ENCODE peak calls at places on chromosome 21, in eight cellular contexts. O is HTR-8/SVneo; V is activated CD4-positive, alpha-beta T cell treated with anti-CD3 and anti-CD28 coated beads, Interleukin-2, amount 50 U/mL, for 24 hours; B is HCEC 1CT; A is WTC11; J is fibroblast of mammary gland; G is stomach; X is activated naive CD4-positive, alpha-beta T cell treated with Interleukin-2 at 50 U/mL for 16 hours. D is an unnamed sample.

GRCh38 chr21:42760361-42760970 is 107.0 kb downstream of the PDE9A start:
- DNase-seq in O (no peak), V (no peak), B (no peak), A (no peak), J (no peak), G (no peak), X (no peak), D (no peak)

GRCh38 chr21:45364464-45365185 is 40.3 kb upstream of the COL18A1 start:
- DNase-seq in O (no peak), V (no peak), B (peak), A (no peak), J (peak), G (no peak), X (no peak), D (peak)

GRCh38 chr21:36044056-36044455 is 16.3 kb downstream of the SETD4 start:
- DNase-seq in O (no peak), V (no peak), B (no peak), A (no peak), J (no peak), G (no peak), X (no peak), D (no peak)

GRCh38 chr21:34815831-34816700 is 147.3 kb downstream of the CLIC6 start:
- DNase-seq in O (no peak), V (no peak), B (no peak), A (no peak), J (no peak), G (no peak), X (no peak), D (no peak)

GRCh38 chr21:39673736-39674135 is 61.0 kb downstream of the B3GALT5 start:
- DNase-seq in O (no peak), V (no peak), B (no peak), A (no peak), J (no peak), G (no peak), X (no peak), D (no peak)

GRCh38 chr21:25999935-26000582 is 170.5 kb downstream of the APP start:
- DNase-seq in O (no peak), V (no peak), B (no peak), A (no peak), J (no peak), G (no peak), X (peak), D (no peak)

GRCh38 chr21:33762798-33763572 is 120.7 kb downstream of the ITSN1 start:
- DNase-seq in O (peak), V (no peak), B (no peak), A (no peak), J (peak), G (no peak), X (no peak), D (peak)

GRCh38 chr21:36388835-36389234 is 3.6 kb downstream of the CHAF1B start:
- DNase-seq in O (peak), V (no peak), B (peak), A (peak), J (no peak), G (no peak), X (no peak), D (peak)

GRCh38 chr21:42654179-42654912 is 925 bp downstream of the PDE9A start:
- DNase-seq in O (peak), V (no peak), B (no peak), A (no peak), J (no peak), G (no peak), X (no peak), D (no peak)

GRCh38 chr21:32886339-32886738 is 114.8 kb upstream of the PAXBP1 start:
- DNase-seq in O (no peak), V (no peak), B (no peak), A (no peak), J (peak), G (no peak), X (peak), D (no peak)

GRCh38 chr21:29261555-29262540 is 36.9 kb upstream of the BACH1 start:
- DNase-seq in O (peak), V (no peak), B (no peak), A (no peak), J (no peak), G (no peak), X (no peak), D (no peak)

GRCh38 chr21:40886931-40887330 is 40.0 kb upstream of the DSCAM start:
- DNase-seq in O (no peak), V (no peak), B (no peak), A (no peak), J (no peak), G (no peak), X (no peak), D (no peak)

GRCh38 chr21:36485476-36485875 is 5.6 kb upstream of the CLDN14 start:
- DNase-seq in O (no peak), V (no peak), B (no peak), A (no peak), J (no peak), G (no peak), X (no peak), D (no peak)

GRCh38 chr21:41542727-41543126 is 34.8 kb upstream of the TMPRSS2 start:
- DNase-seq in O (no peak), V (no peak), B (no peak), A (no peak), J (no peak), G (no peak), X (no peak), D (no peak)

GRCh38 chr21:36698160-36699025 is 522 bp upstream of the SIM2 start:
- DNase-seq in O (peak), V (no peak), B (no peak), A (peak), J (no peak), G (peak), X (no peak), D (peak)

GRCh38 chr21:15797577-15798363 is 68.0 kb downstream of the USP25 start:
- DNase-seq in O (no peak), V (no peak), B (no peak), A (no peak), J (no peak), G (no peak), X (no peak), D (no peak)

GRCh38 chr21:42097860-42098259 is 26.7 kb downstream of the UMODL1 start:
- DNase-seq in O (peak), V (no peak), B (peak), A (no peak), J (peak), G (peak), X (no peak), D (peak)

GRCh38 chr21:26806734-26807372 is 38.4 kb downstream of the ADAMTS1 start:
- DNase-seq in O (peak), V (no peak), B (peak), A (no peak), J (peak), G (no peak), X (no peak), D (no peak)

GRCh38 chr21:45258476-45258875 is 29.2 kb downstream of the POFUT2 start:
- DNase-seq in O (no peak), V (no peak), B (no peak), A (no peak), J (peak), G (peak), X (no peak), D (peak)

GRCh38 chr21:45977396-45977795 is 4.2 kb upstream of the COL6A1 start:
- DNase-seq in O (no peak), V (no peak), B (no peak), A (peak), J (no peak), G (peak), X (no peak), D (no peak)

GRCh38 chr21:35904995-35905972 is 155.0 kb downstream of the SETD4 start:
- DNase-seq in O (no peak), V (no peak), B (peak), A (no peak), J (peak), G (no peak), X (no peak), D (peak)

GRCh38 chr21:45487161-45487806 is 55.0 kb downstream of the SLC19A1 start:
- DNase-seq in O (no peak), V (no peak), B (no peak), A (no peak), J (no peak), G (no peak), X (no peak), D (no peak)

GRCh38 chr21:37899141-37899540 is 17.1 kb downstream of the KCNJ6 start:
- DNase-seq in O (no peak), V (no peak), B (no peak), A (no peak), J (no peak), G (no peak), X (no peak), D (peak)

GRCh38 chr21:40067751-40068150 is 200.5 kb downstream of the PCP4 start:
- DNase-seq in O (no peak), V (no peak), B (no peak), A (no peak), J (no peak), G (no peak), X (no peak), D (no peak)

GRCh38 chr21:36499578-36500471 is 19.9 kb upstream of the CLDN14 start:
- DNase-seq in O (no peak), V (no peak), B (no peak), A (no peak), J (peak), G (peak), X (no peak), D (peak)

GRCh38 chr21:44024895-44025353 is 12.8 kb downstream of the TRAPPC10 start:
- DNase-seq in O (no peak), V (no peak), B (no peak), A (no peak), J (peak), G (no peak), X (no peak), D (peak)

GRCh38 chr21:20459838-20460237 is 538.4 kb upstream of the NCAM2 start:
- DNase-seq in O (no peak), V (no peak), B (no peak), A (no peak), J (peak), G (no peak), X (no peak), D (no peak)

GRCh38 chr21:38631171-38631570 is 132.9 kb upstream of the ERG start:
- DNase-seq in O (no peak), V (no peak), B (no peak), A (no peak), J (peak), G (no peak), X (no peak), D (no peak)